ENCODE peak calls at places on chromosomes 6 and 20, in eight cellular contexts. J, C, O, K, D, F, Q and T are unnamed samples.

GRCh38 chr6:56961151-56961550 is 6.2 kb downstream of the BEND6 start:
- DNase-seq in J (no peak), C (no peak), O (no peak), K (no peak), D (peak; percentile 48), F (no peak), Q (no peak), T (no peak)

GRCh38 chr6:166515072-166515810 is 71.2 kb downstream of the RAMACL start:
- DNase-seq in J (peak; percentile 48), C (no peak), O (no peak), K (peak; percentile 79), D (peak; percentile 85), F (peak; percentile 84), Q (no peak), T (no peak)

GRCh38 chr20:56974499-56975250 is 291.8 kb downstream of the BMP7 start:
- DNase-seq in J (peak; percentile 64), C (no peak), O (no peak), K (peak; percentile 66), D (peak; percentile 57), F (peak; percentile 42), Q (no peak), T (no peak)

GRCh38 chr20:58906894-58907293 is 54.4 kb downstream of the GNAS start:
- DNase-seq in J (no peak), C (peak; percentile 58), O (no peak), K (peak; percentile 64), D (peak; percentile 93), F (peak; percentile 76), Q (peak; percentile 36), T (no peak)

GRCh38 chr6:17885079-17885478 is 102.4 kb downstream of the KIF13A start:
- DNase-seq in J (no peak), C (no peak), O (no peak), K (peak; percentile 11), D (peak; percentile 43), F (peak; percentile 34), Q (no peak), T (no peak)

GRCh38 chr20:17442588-17442987 is 88.6 kb downstream of the BFSP1 start:
- DNase-seq in J (no peak), C (no peak), O (no peak), K (no peak), D (no peak), F (no peak), Q (no peak), T (no peak)

GRCh38 chr6:114194362-114195343 is 148.2 kb downstream of the HS3ST5 start:
- DNase-seq in J (no peak), C (no peak), O (no peak), K (peak; percentile 25), D (no peak), F (peak; percentile 69), Q (no peak), T (no peak)

GRCh38 chr6:55046869-55047422 is 127.4 kb upstream of the HCRTR2 start:
- DNase-seq in J (no peak), C (no peak), O (no peak), K (no peak), D (no peak), F (peak; percentile 6), Q (no peak), T (no peak)

GRCh38 chr20:51028616-51029263 is 5.8 kb upstream of the KCNG1 start:
- DNase-seq in J (no peak), C (no peak), O (no peak), K (no peak), D (no peak), F (no peak), Q (no peak), T (no peak)

GRCh38 chr6:168372871-168373270 is 53.3 kb upstream of the DACT2 start:
- DNase-seq in J (no peak), C (no peak), O (no peak), K (no peak), D (no peak), F (no peak), Q (no peak), T (no peak)

GRCh38 chr6:134517145-134517658 is 199.3 kb upstream of the SGK1 start:
- DNase-seq in J (peak; percentile 69), C (peak; percentile 69), O (peak; percentile 72), K (peak; percentile 79), D (peak; percentile 79), F (peak; percentile 86), Q (no peak), T (peak; percentile 90)

GRCh38 chr6:90610671-90611542 is 24.0 kb upstream of the MAP3K7 start:
- DNase-seq in J (no peak), C (no peak), O (peak; percentile 63), K (peak; percentile 11), D (no peak), F (peak; percentile 39), Q (peak; percentile 45), T (peak; percentile 83)

GRCh38 chr6:74638467-74638866 is 567.4 kb downstream of the COL12A1 start:
- DNase-seq in J (no peak), C (no peak), O (no peak), K (peak; percentile 74), D (no peak), F (peak; percentile 6), Q (no peak), T (no peak)

GRCh38 chr6:39812853-39813533 is 20.8 kb downstream of the DAAM2 start:
- DNase-seq in J (no peak), C (no peak), O (no peak), K (peak; percentile 99), D (no peak), F (peak; percentile 93), Q (no peak), T (peak; percentile 43)

GRCh38 chr6:146910611-146911010 is 293.6 kb upstream of the STXBP5 start:
- DNase-seq in J (no peak), C (no peak), O (no peak), K (no peak), D (no peak), F (no peak), Q (no peak), T (no peak)

GRCh38 chr20:32886652-32887051 is 27.9 kb downstream of the EFCAB8 start:
- DNase-seq in J (no peak), C (no peak), O (no peak), K (no peak), D (no peak), F (no peak), Q (no peak), T (no peak)

DNA sequence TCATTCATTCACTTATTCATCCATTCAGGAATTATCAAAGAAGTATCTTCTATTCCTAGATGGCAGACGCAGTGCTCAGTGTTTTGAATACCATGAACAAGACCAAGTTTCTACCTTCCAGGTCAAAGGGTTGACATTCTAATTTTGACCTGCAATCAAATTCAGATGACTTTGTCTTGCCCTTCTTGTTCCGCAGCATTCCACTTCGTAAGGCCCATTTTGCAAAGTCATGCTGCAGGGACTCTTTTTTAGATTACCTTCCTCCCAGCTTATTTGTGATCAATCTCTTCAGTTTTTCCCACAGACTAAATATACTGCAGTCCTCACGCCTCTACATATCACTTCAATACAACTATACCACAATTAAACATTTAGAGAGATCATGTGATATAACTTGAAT is 7.1 kb upstream of the TAAR1 start:
- DNase-seq in J (no peak), C (no peak), O (no peak), K (no peak), D (no peak), F (no peak), Q (no peak), T (no peak)
- H3K4me3 ChIP-seq in J (no peak overlapping the region), C (no peak overlapping the region), O (no peak overlapping the region), K (no peak overlapping the region), D (no peak overlapping the region), F (no peak overlapping the region), Q (no peak overlapping the region), T (no peak overlapping the region)

DNA sequence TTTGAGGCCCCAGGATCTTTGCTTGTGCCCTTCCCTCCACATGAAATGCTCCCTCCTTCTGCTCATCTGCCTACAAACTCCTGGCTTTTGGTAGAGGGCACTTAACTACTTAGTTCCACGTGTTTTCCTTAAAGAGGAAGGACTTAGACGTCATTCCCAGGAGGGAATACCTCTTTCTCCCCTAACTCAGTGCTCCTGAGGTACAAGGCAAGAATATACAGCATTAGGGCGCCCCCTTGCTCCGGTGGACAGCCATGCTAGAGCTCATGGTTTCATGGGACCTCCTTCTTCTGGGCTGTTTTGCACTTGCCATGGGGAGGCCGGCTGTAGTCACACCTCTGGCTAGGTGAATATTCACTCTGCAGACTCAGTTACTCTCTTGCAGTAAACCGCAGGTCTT is 93.8 kb upstream of the LY86 start:
- DNase-seq in J (peak; percentile 3), C (no peak), O (no peak), K (peak; percentile 4), D (peak; percentile 69), F (no peak), Q (no peak), T (no peak)
- TF ChIP-seq CTCF in J (no peak), C (no peak), O (no peak), K (peak; percentile 38), D (peak; percentile 84), F (no peak), Q (peak; percentile 77), T (no peak)

GRCh38 chr20:8434326-8434876 is 302.3 kb downstream of the PLCB1 start:
- DNase-seq in J (no peak), C (no peak), O (no peak), K (peak; percentile 65), D (peak; percentile 5), F (no peak), Q (no peak), T (no peak)

GRCh38 chr20:8431538-8432434 is 299.7 kb downstream of the PLCB1 start:
- DNase-seq in J (no peak), C (no peak), O (peak; percentile 71), K (no peak), D (no peak), F (no peak), Q (no peak), T (no peak)

GRCh38 chr20:8435251-8436035 is 303.4 kb downstream of the PLCB1 start:
- DNase-seq in J (no peak), C (no peak), O (no peak), K (no peak), D (no peak), F (no peak), Q (no peak), T (no peak)

GRCh38 chr20:8433286-8433685 is 301.2 kb downstream of the PLCB1 start:
- DNase-seq in J (no peak), C (no peak), O (no peak), K (no peak), D (no peak), F (no peak), Q (no peak), T (no peak)

DNA sequence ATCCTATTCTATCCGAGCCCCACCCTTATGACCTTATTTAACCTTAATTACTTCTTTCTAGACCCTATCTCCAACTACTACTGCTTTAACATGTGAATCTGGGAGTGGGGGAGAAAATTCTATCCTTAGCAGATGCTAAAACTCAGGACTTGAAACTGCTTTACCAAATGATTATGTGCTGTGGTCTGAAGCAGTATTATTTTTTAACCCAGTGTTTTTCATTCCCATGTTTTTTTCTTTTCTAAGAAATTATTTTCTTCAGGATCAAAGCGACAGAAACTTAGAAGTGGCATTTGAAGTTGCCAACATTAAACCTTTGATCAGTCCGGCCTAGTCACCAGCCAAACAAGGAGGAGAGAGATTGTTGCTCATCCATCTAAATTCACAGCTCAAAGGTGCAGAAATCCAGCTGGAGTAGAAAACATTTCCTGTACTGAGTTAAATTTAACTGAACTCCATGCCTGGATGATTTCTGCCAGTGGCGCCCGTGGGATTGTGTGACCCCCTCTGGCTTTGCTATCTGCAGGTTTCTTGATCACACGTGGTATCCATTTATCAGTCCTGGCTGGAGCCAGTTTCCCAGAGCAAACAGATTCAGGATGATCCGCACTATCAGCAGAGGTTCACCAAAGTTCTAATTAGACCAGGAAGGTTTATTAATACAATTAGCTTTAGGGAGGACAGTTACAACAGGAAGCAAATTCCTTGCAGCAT is 300.5 kb downstream of the PLCB1 start:
- DNase-seq in J (no peak), C (no peak), O (no peak), K (no peak), D (no peak), F (no peak), Q (no peak), T (no peak)
- H3K4me3 ChIP-seq in J (no peak overlapping the region), C (no peak overlapping the region), O (no peak overlapping the region), K (no peak overlapping the region), D (no peak overlapping the region), F (no peak overlapping the region), Q (no peak overlapping the region), T (no peak overlapping the region)

GRCh38 chr6:31585531-31585930 is 546 bp upstream of the LST1 start:
- DNase-seq in J (no peak), C (no peak), O (no peak), K (no peak), D (no peak), F (no peak), Q (no peak), T (no peak)
- TF ChIP-seq CTCF in J (peak; percentile 23), C (no peak), O (no peak), K (peak; percentile 28), D (peak; percentile 5), F (peak; percentile 20), Q (peak; percentile 73), T (no peak)